ENCODE peak calls at places on chromosomes 16 and 17, in seven cellular contexts. One of them, this sample, is unnamed.

GRCh38 chr16:30941600-30942420 is 7.1 kb upstream of the ORAI3 start:
- DNase-seq in endothelial cell of umbilical vein: peak
- DNase-seq in kidney: peak
- DNase-seq in H1: no peak
- DNase-seq in mammary epithelial cell: peak
- DNase-seq in H9: peak
- DNase-seq in NT2/D1: no peak
- DNase-seq in this sample: peak

GRCh38 chr16:12160815-12161550 is 184.4 kb downstream of the SNX29 start:
- DNase-seq in NT2/D1: no peak
- DNase-seq in H9: no peak
- DNase-seq in kidney: no peak
- DNase-seq in endothelial cell of umbilical vein: no peak
- DNase-seq in mammary epithelial cell: no peak
- DNase-seq in H1: no peak
- DNase-seq in this sample: no peak

GRCh38 chr17:44996304-44996703 is 28.2 kb upstream of the C1QL1 start:
- DNase-seq in H1: no peak
- DNase-seq in mammary epithelial cell: no peak
- DNase-seq in NT2/D1: no peak
- DNase-seq in endothelial cell of umbilical vein: no peak
- DNase-seq in kidney: no peak
- DNase-seq in H9: no peak
- DNase-seq in this sample: no peak

GRCh38 chr17:51341457-51341856 is 81.1 kb downstream of the UTP18 start:
- DNase-seq in H9: no peak
- DNase-seq in mammary epithelial cell: no peak
- DNase-seq in kidney: no peak
- DNase-seq in H1: no peak
- DNase-seq in NT2/D1: no peak
- DNase-seq in endothelial cell of umbilical vein: no peak
- DNase-seq in this sample: peak

GRCh38 chr16:23379707-23380106 is 73.3 kb downstream of the COG7 start:
- DNase-seq in endothelial cell of umbilical vein: no peak
- DNase-seq in H9: no peak
- DNase-seq in H1: no peak
- DNase-seq in kidney: peak
- DNase-seq in mammary epithelial cell: no peak
- DNase-seq in NT2/D1: no peak
- DNase-seq in this sample: no peak

GRCh38 chr17:40541060-40541872 is 24.0 kb downstream of the CCR7 start:
- DNase-seq in H1: no peak
- DNase-seq in mammary epithelial cell: no peak
- DNase-seq in NT2/D1: no peak
- DNase-seq in endothelial cell of umbilical vein: no peak
- DNase-seq in H9: no peak
- DNase-seq in kidney: peak
- DNase-seq in this sample: no peak

GRCh38 chr16:88078111-88078775 is 127.0 kb downstream of the BANP start:
- DNase-seq in endothelial cell of umbilical vein: no peak
- DNase-seq in NT2/D1: no peak
- DNase-seq in kidney: peak
- DNase-seq in H1: no peak
- DNase-seq in H9: no peak
- DNase-seq in mammary epithelial cell: no peak
- DNase-seq in this sample: no peak

GRCh38 chr16:65032397-65032796 is 89.5 kb downstream of the CDH11 start:
- DNase-seq in kidney: no peak
- DNase-seq in NT2/D1: no peak
- DNase-seq in H1: no peak
- DNase-seq in endothelial cell of umbilical vein: no peak
- DNase-seq in H9: no peak
- DNase-seq in mammary epithelial cell: no peak
- DNase-seq in this sample: no peak

GRCh38 chr17:82334622-82335394 is 1.2 kb upstream of the SECTM1 start:
- DNase-seq in H9: no peak
- DNase-seq in NT2/D1: no peak
- DNase-seq in kidney: peak
- DNase-seq in endothelial cell of umbilical vein: peak
- DNase-seq in H1: no peak
- DNase-seq in mammary epithelial cell: peak
- DNase-seq in this sample: no peak

GRCh38 chr17:3727041-3727440 is 3.3 kb downstream of the HASPIN start:
- DNase-seq in kidney: no peak
- DNase-seq in H9: no peak
- DNase-seq in NT2/D1: no peak
- DNase-seq in endothelial cell of umbilical vein: no peak
- DNase-seq in mammary epithelial cell: no peak
- DNase-seq in H1: no peak
- DNase-seq in this sample: no peak

GRCh38 chr17:3735515-3735914 is 11.8 kb downstream of the HASPIN start:
- DNase-seq in mammary epithelial cell: no peak
- DNase-seq in endothelial cell of umbilical vein: no peak
- DNase-seq in NT2/D1: no peak
- DNase-seq in H9: no peak
- DNase-seq in H1: no peak
- DNase-seq in kidney: no peak
- DNase-seq in this sample: no peak

GRCh38 chr17:3729881-3730280 is 6.2 kb downstream of the HASPIN start:
- DNase-seq in mammary epithelial cell: no peak
- DNase-seq in NT2/D1: no peak
- DNase-seq in kidney: no peak
- DNase-seq in H1: no peak
- DNase-seq in endothelial cell of umbilical vein: no peak
- DNase-seq in H9: no peak
- DNase-seq in this sample: no peak

GRCh38 chr17:3732171-3732570 is 8.5 kb downstream of the HASPIN start:
- DNase-seq in H1: no peak
- DNase-seq in H9: no peak
- DNase-seq in NT2/D1: no peak
- DNase-seq in endothelial cell of umbilical vein: no peak
- DNase-seq in kidney: peak
- DNase-seq in mammary epithelial cell: no peak
- DNase-seq in this sample: peak

DNA sequence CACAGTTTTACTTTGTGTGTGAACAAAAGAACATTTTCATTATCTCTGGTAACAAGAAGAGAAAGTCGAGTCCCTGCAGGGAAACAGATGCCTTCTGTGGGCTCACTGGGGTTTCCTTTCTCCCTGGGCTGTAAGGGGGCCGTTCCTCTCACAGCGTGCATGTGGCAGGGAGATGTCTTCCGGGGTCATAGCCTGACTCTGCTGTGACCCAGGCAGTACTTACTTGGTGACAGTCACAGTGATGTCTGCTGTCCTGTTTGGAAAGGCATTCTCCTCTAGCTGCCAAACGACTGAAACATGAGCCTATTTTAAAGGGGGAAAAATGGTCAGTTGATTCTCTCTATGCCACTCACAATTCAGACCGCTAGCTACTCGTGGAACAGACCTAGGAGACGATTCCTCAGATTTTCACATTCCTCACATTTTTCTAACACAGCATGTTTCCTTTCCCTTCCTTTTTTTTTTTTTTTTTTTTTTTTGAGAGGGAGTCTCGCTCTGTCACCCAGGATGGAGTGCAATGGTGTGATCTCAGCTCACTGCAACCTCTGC is 7.3 kb downstream of the HASPIN start:
- DNase-seq in NT2/D1: no peak
- DNase-seq in endothelial cell of umbilical vein: no peak
- DNase-seq in kidney: no peak
- DNase-seq in H1: no peak
- DNase-seq in mammary epithelial cell: no peak
- DNase-seq in H9: no peak
- DNase-seq in this sample: peak
- H3K9ac ChIP-seq in NT2/D1: no peak
- H3K9ac ChIP-seq in endothelial cell of umbilical vein: no peak
- H3K9ac ChIP-seq in kidney: no peak
- H3K9ac ChIP-seq in H1: no peak
- H3K9ac ChIP-seq in mammary epithelial cell: no peak
- H3K9ac ChIP-seq in H9: no peak
- H3K9ac ChIP-seq in this sample: no peak

DNA sequence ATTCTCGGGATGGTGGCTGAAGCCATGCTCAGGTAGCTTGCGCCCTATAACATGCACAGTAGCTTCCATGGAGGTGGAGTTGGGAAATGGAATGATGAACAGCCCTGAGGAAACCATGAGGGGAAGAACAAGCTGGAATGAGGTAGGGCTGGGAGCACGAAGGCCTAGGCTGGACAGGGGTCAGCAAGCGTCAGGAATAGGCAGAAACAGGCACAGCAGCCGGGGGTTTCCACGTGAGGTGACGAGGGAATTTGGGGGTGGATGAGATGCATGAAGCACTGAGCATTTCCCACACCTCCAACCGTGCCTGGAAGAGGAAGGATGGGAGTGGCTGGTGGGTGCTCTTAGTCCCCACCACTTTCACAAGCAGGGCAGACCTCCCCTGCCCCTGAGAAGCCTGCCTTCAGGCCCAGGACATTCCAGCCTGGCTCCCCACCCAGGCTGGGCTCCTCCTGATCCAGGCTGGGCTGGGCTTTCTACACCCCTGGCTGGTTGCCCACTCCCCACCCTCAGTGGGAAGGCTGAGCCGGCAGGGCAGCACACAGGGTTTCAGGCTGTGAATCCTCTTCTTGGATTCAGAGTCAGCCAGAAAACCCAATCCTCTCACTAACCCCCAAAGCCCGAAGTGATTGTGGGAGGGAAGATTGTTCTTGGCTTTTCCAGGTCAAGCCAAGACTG is 21.9 kb downstream of the PLEKHG4 start:
- DNase-seq in mammary epithelial cell: no peak
- DNase-seq in H1: no peak
- DNase-seq in H9: no peak
- DNase-seq in endothelial cell of umbilical vein: no peak
- DNase-seq in NT2/D1: no peak
- DNase-seq in kidney: no peak
- DNase-seq in this sample: no peak
- H3K9ac ChIP-seq in mammary epithelial cell: no peak
- H3K9ac ChIP-seq in H1: no peak
- H3K9ac ChIP-seq in H9: no peak
- H3K9ac ChIP-seq in endothelial cell of umbilical vein: no peak
- H3K9ac ChIP-seq in NT2/D1: no peak
- H3K9ac ChIP-seq in kidney: no peak
- H3K9ac ChIP-seq in this sample: no peak

GRCh38 chr17:76673729-76674128 is 30.2 kb upstream of the ST6GALNAC1 start:
- DNase-seq in NT2/D1: no peak
- DNase-seq in mammary epithelial cell: no peak
- DNase-seq in H1: no peak
- DNase-seq in kidney: no peak
- DNase-seq in endothelial cell of umbilical vein: no peak
- DNase-seq in H9: no peak
- DNase-seq in this sample: no peak

GRCh38 chr17:76675648-76676047 is 32.1 kb upstream of the ST6GALNAC1 start:
- DNase-seq in NT2/D1: no peak
- DNase-seq in endothelial cell of umbilical vein: no peak
- DNase-seq in H1: no peak
- DNase-seq in mammary epithelial cell: no peak
- DNase-seq in H9: no peak
- DNase-seq in kidney: peak
- DNase-seq in this sample: peak

GRCh38 chr17:76676629-76677028 is 33.1 kb upstream of the ST6GALNAC1 start:
- DNase-seq in NT2/D1: no peak
- DNase-seq in kidney: no peak
- DNase-seq in mammary epithelial cell: no peak
- DNase-seq in H9: no peak
- DNase-seq in endothelial cell of umbilical vein: no peak
- DNase-seq in H1: no peak
- DNase-seq in this sample: peak

GRCh38 chr17:76672892-76673291 is 29.3 kb upstream of the ST6GALNAC1 start:
- DNase-seq in endothelial cell of umbilical vein: no peak
- DNase-seq in kidney: no peak
- DNase-seq in H1: no peak
- DNase-seq in mammary epithelial cell: no peak
- DNase-seq in H9: no peak
- DNase-seq in NT2/D1: no peak
- DNase-seq in this sample: no peak

DNA sequence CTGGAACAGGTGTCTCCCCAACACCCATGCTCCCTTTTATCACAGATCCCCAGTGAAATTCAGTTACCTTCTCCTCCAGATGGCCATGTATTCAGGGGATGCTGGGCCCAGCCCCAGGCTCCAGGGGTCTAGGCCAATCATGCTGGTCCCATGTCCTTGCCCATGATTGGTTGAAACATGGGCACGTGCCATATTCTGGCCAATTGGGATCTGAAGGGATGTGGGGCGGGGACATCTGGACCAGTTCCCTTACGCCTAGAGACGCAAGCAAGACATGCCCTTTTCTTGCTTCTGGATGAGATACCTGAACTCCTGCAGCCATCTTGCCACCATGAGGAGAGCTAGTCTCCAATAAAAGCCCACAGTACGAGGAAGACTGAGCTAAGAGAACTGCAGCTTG is 31.0 kb upstream of the ST6GALNAC1 start:
- DNase-seq in mammary epithelial cell: no peak
- DNase-seq in NT2/D1: no peak
- DNase-seq in H9: no peak
- DNase-seq in endothelial cell of umbilical vein: no peak
- DNase-seq in kidney: no peak
- DNase-seq in H1: no peak
- DNase-seq in this sample: peak
- H3K9ac ChIP-seq in mammary epithelial cell: no peak
- H3K9ac ChIP-seq in NT2/D1: no peak
- H3K9ac ChIP-seq in H9: no peak
- H3K9ac ChIP-seq in endothelial cell of umbilical vein: no peak
- H3K9ac ChIP-seq in kidney: no peak
- H3K9ac ChIP-seq in H1: no peak
- H3K9ac ChIP-seq in this sample: no peak

GRCh38 chr17:8675306-8675705 is 44.8 kb upstream of the MYH10 start:
- DNase-seq in endothelial cell of umbilical vein: no peak
- DNase-seq in H9: no peak
- DNase-seq in mammary epithelial cell: no peak
- DNase-seq in NT2/D1: no peak
- DNase-seq in kidney: no peak
- DNase-seq in H1: no peak
- DNase-seq in this sample: no peak
- H3K9ac ChIP-seq in endothelial cell of umbilical vein: no peak
- H3K9ac ChIP-seq in H9: no peak
- H3K9ac ChIP-seq in mammary epithelial cell: no peak
- H3K9ac ChIP-seq in NT2/D1: no peak
- H3K9ac ChIP-seq in kidney: no peak
- H3K9ac ChIP-seq in H1: no peak
- H3K9ac ChIP-seq in this sample: no peak